ENCODE peak calls at places on chromosomes 4 and X, in nine cellular contexts. U is fibroblast of the aortic adventitia; V is stimulated activated CD8-positive, alpha-beta memory T cell treated with anti-CD3 and anti-CD28 coated beads, Interleukin-7, amount 100 ng/mL, for 24 hours; Y is lower leg skin; C is AG10803; F is aorta; P is brain microvascular endothelial cell; D is amygdala; Z is mucosa of gallbladder. J is an unnamed sample.

GRCh38 chr4:83582289-83582756 is 46.4 kb downstream of the GPAT3 start:
- DNase-seq in F (no peak), C (peak), Y (no peak), U (peak), D (peak), Z (peak), P (no peak), V (no peak), J (no peak)

GRCh38 chrX:17081535-17081934 is 135.1 kb downstream of the REPS2 start:
- DNase-seq in C (peak), Z (no peak), V (no peak), P (no peak), D (no peak), F (no peak), Y (no peak), U (peak), J (no peak)

GRCh38 chr4:25098964-25099843 is 61.0 kb downstream of the SEPSECS start:
- DNase-seq in D (no peak), V (no peak), P (peak), Z (peak), Y (peak), C (peak), U (peak), F (peak), J (no peak)

GRCh38 chr4:38753021-38753806 is 29.6 kb downstream of the TLR10 start:
- DNase-seq in U (peak), Z (peak), P (peak), V (no peak), D (peak), C (peak), F (peak), Y (peak), J (no peak)

GRCh38 chrX:23493941-23494374 is 159.3 kb downstream of the PTCHD1 start:
- DNase-seq in Z (peak), V (no peak), P (peak), D (no peak), F (no peak), Y (no peak), U (no peak), C (no peak), J (no peak)

GRCh38 chr4:41505161-41505653 is 32.8 kb upstream of the LIMCH1 start:
- DNase-seq in D (peak), Y (no peak), F (peak), Z (peak), V (no peak), C (peak), U (peak), P (no peak), J (peak)

GRCh38 chrX:68196939-68197791 is 236.1 kb downstream of the OPHN1 start:
- DNase-seq in Z (peak), F (no peak), V (no peak), Y (no peak), D (peak), C (peak), U (peak), P (peak), J (peak)

GRCh38 chrX:119222932-119223331 is 13.2 kb upstream of the PGRMC1 start:
- DNase-seq in U (no peak), F (no peak), P (no peak), Z (no peak), Y (no peak), C (no peak), V (no peak), D (no peak), J (no peak)

GRCh38 chr4:120158860-120159259 is 92.2 kb upstream of the MAD2L1 start:
- DNase-seq in U (no peak), D (no peak), F (no peak), C (no peak), P (no peak), Y (no peak), V (no peak), Z (no peak), J (no peak)

GRCh38 chr4:158169931-158170690 is 2.7 kb downstream of the GASK1B start:
- DNase-seq in P (no peak), Y (no peak), Z (peak), U (peak), C (peak), V (no peak), F (no peak), D (no peak), J (no peak)

GRCh38 chrX:634306-634958 is 3.8 kb downstream of the SHOX start:
- DNase-seq in U (no peak), Z (no peak), D (no peak), C (no peak), F (peak), Y (no peak), V (no peak), P (no peak), J (no peak)

GRCh38 chr4:107640157-107640556 is 79.9 kb downstream of the PAPSS1 start:
- DNase-seq in U (no peak), P (no peak), Z (no peak), D (no peak), Y (no peak), F (no peak), V (no peak), C (peak), J (no peak)

GRCh38 chrX:7088968-7089615 is 58.4 kb upstream of the STS start:
- DNase-seq in Y (no peak), P (no peak), U (no peak), F (no peak), D (no peak), C (no peak), Z (no peak), V (no peak), J (no peak)

GRCh38 chr4:27096142-27096824 is 235.6 kb downstream of the STIM2 start:
- DNase-seq in Z (no peak), U (peak), P (no peak), F (no peak), V (no peak), Y (peak), D (no peak), C (no peak), J (no peak)

GRCh38 chr4:1398686-1399507 is 7.3 kb downstream of the NKX1-1 start:
- DNase-seq in C (no peak), V (no peak), F (peak), D (no peak), U (no peak), P (no peak), Z (no peak), Y (peak), J (no peak)

GRCh38 chr4:3372933-3373465 is 68.8 kb upstream of the HGFAC start:
- DNase-seq in Y (peak), U (no peak), F (peak), P (no peak), D (peak), Z (peak), V (no peak), C (no peak), J (no peak)

GRCh38 chr4:89509708-89510269 is 202.2 kb upstream of the GPRIN3 start:
- DNase-seq in C (peak), V (no peak), P (peak), F (no peak), Y (no peak), U (peak), D (no peak), Z (no peak), J (no peak)

GRCh38 chrX:106300656-106301055 is 132.6 kb downstream of the PWWP3B start:
- DNase-seq in Y (no peak), C (no peak), D (no peak), F (no peak), U (no peak), P (no peak), Z (no peak), V (no peak), J (no peak)

GRCh38 chr4:152190907-152191306 is 345.0 kb downstream of the FBXW7 start:
- DNase-seq in D (no peak), V (no peak), U (no peak), F (no peak), C (no peak), P (no peak), Z (no peak), Y (no peak), J (no peak)

GRCh38 chrX:96183843-96184242 is 500.8 kb upstream of the DIAPH2 start:
- DNase-seq in Z (no peak), P (no peak), C (peak), F (no peak), U (peak), Y (no peak), V (no peak), D (no peak), J (no peak)

J was measured in occipital lobe.